ENCODE peak calls at places on chromosomes 6 and 20, in eight cellular contexts. S is A549, I is HCT116, O is SK-N-SH, H is HepG2, D is H1, A is K562, P is endothelial cell of umbilical vein. Z is an unnamed sample.

GRCh38 chr6:14763139-14763538 is 482.7 kb upstream of the JARID2 start:
- DNase-seq in A (peak; percentile 22), D (no peak), O (no peak), I (no peak), H (peak; percentile 12), P (no peak), S (peak; percentile 21), Z (no peak)

GRCh38 chr6:41939848-41940758 is 1.5 kb downstream of the CCND3 start:
- DNase-seq in P (no peak), S (no peak), A (peak; percentile 59), O (no peak), D (peak; percentile 63), I (no peak), H (no peak), Z (no peak)

GRCh38 chr6:41132254-41132653 is 21.9 kb downstream of the TREML1 start:
- DNase-seq in D (no peak), P (no peak), S (no peak), A (no peak), O (no peak), I (no peak), H (no peak), Z (no peak)

GRCh38 chr20:39233755-39234154 is 271.6 kb downstream of the DHX35 start:
- DNase-seq in H (no peak), S (no peak), P (no peak), I (no peak), A (no peak), O (no peak), D (no peak), Z (no peak)

GRCh38 chr6:141653590-141653989 is 479.1 kb upstream of the GJE1 start:
- DNase-seq in P (no peak), S (no peak), H (no peak), I (no peak), D (no peak), O (no peak), A (no peak), Z (no peak)

GRCh38 chr6:37135835-37136694 is 33.9 kb upstream of the PIM1 start:
- DNase-seq in D (no peak), H (peak; percentile 92), S (no peak), P (peak; percentile 31), I (no peak), A (no peak), O (no peak), Z (no peak)

GRCh38 chr6:11101417-11101816 is 7.8 kb downstream of the SMIM13 start:
- DNase-seq in A (no peak), S (no peak), H (no peak), D (no peak), I (no peak), P (no peak), O (no peak), Z (no peak)

GRCh38 chr6:106629859-106630163 is 433 bp downstream of the QRSL1 start:
- DNase-seq in H (no peak), S (no peak), D (no peak), A (no peak), P (no peak), I (no peak), O (no peak), Z (no peak)

GRCh38 chr6:167705211-167705750 is 121.4 kb upstream of the AFDN start:
- DNase-seq in P (no peak), S (no peak), D (no peak), H (no peak), A (no peak), O (no peak), I (no peak), Z (no peak)

GRCh38 chr6:88165877-88166492 is at the start of gene CNR1:
- DNase-seq in A (peak; percentile 12), I (no peak), P (peak; percentile 24), S (peak; percentile 3), H (no peak), O (peak; percentile 83), D (peak; percentile 78), Z (no peak)

GRCh38 chr6:105279463-105279862 is 99.6 kb upstream of the POPDC3 start:
- DNase-seq in O (no peak), P (no peak), I (no peak), D (no peak), H (no peak), A (no peak), S (no peak), Z (no peak)

GRCh38 chr6:56091159-56091869 is 156.1 kb downstream of the COL21A1 start:
- DNase-seq in S (no peak), P (peak; percentile 72), D (no peak), O (no peak), H (peak; percentile 91), A (no peak), I (peak; percentile 26), Z (no peak)

GRCh38 chr6:165308926-165309731 is at the start of gene C6orf118:
- DNase-seq in P (peak; percentile 58), H (no peak), O (peak; percentile 84), S (peak; percentile 78), A (no peak), I (no peak), D (peak; percentile 82), Z (no peak)

GRCh38 chr6:156816505-156816904 is 39.3 kb downstream of the ARID1B start:
- DNase-seq in O (no peak), A (no peak), I (no peak), H (no peak), S (no peak), P (peak; percentile 16), D (no peak), Z (no peak)

GRCh38 chr6:169407338-169407737 is 153.7 kb upstream of the THBS2 start:
- DNase-seq in A (no peak), I (no peak), H (no peak), P (no peak), S (no peak), D (no peak), O (no peak), Z (no peak)

GRCh38 chr20:64188682-64189529 is 24.7 kb downstream of the MYT1 start:
- DNase-seq in S (peak; percentile 65), A (no peak), O (peak; percentile 49), P (peak; percentile 84), H (peak; percentile 100), D (no peak), I (peak; percentile 2), Z (no peak)

GRCh38 chr6:1726341-1726763 is 116.6 kb downstream of the FOXC1 start:
- DNase-seq in S (no peak), D (no peak), P (no peak), I (no peak), O (no peak), A (no peak), H (no peak), Z (no peak)

GRCh38 chr6:159981591-159982245 is 12.8 kb downstream of the IGF2R start:
- DNase-seq in I (no peak), O (no peak), A (no peak), D (no peak), S (no peak), H (no peak), P (peak; percentile 97), Z (peak; percentile 74)
- TF ChIP-seq MAX in I (no peak), O (no peak), A (peak; percentile 68), D (no peak), S (no peak), H (no peak), P (peak; percentile 83), Z (peak; percentile 84)

DNA sequence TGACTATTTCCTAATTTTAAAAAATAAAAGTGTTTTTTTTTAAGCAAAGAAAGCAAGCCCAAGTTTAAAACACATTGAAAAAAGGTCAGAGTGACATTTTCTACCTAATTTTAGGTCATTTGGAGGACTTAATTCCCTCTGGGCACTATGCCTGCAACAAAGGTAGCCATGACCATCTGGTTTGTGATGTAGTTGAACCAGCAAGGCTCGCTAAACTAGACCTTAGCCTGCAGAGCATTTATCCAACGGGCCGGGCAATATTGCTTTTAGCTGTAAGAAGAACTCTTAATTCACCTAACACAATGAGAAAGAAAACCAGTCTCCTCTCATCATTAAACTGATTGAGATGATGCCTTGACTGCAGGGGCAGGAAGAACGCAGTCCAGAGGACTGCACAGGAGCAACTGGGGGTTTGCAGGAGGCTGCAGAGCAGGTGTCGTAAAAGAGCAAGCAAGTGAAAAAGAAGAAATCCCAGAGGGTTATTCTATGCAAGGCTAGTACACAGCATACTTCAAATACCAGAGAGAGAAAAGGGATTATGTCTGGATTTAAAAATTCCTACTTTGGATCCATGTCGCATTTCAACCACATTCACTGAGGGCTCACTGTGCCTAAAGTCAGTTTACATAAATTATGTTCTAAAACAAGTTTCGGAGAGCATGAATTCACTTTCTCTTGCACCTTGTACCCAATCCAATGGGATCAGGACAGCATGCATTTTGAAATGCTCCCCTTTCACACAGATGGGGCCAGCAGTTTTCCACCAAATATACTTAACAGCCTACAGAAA is 12.8 kb downstream of the TRAF3IP2 start:
- DNase-seq in I (no peak), H (no peak), A (no peak), O (peak; percentile 24), P (no peak), D (no peak), S (no peak), Z (no peak)
- H3K27ac ChIP-seq in I (no peak overlapping the region), H (peak overlapping the region; percentile 49), A (no peak overlapping the region), O (peak overlapping the region; percentile 94), P (no peak overlapping the region), D (peak overlapping the region; percentile 9), S (peak overlapping the region; percentile 90), Z (no peak overlapping the region)

DNA sequence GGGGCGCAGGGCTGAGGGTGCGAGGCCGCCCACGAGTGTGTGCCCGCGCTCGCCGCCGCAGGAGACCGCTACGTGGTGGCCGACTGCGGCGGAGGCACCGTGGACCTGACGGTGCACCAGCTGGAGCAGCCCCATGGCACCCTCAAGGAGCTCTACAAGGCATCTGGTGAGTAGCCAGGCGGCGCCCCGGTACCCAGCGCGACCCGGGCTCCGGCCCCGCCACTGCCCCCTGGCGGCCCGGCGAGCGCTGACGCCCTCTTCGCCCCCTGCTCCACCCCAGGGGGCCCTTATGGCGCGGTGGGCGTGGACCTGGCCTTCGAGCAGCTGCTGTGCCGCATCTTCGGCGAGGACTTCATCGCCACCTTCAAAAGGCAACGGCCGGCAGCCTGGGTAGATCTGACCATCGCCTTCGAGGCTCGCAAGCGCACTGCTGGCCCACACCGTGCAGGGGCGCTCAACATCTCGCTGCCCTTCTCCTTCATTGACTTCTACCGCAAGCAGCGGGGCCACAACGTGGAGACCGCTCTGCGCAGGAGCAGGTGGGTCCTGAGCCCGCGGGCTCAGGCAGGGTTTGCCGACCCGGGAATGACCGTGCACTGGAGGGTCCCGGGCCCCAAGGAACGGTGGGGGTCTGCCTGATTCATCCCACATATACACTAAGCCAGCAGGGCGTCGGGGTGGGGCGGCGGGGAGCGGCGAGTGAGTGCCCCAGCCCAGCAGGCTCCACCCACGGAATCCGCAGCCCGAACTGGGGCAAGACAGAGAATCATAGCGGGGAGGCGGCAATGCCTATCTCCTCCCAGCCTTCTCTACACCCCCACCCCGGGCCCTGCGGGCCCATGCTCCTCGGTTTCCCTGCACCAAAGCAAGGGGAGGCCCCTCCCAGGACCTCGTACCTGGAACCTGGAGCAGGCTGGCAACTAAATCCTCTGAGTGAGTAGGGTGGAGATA is 17.5 kb downstream of the HSPA12B start:
- DNase-seq in O (peak; percentile 98), D (peak; percentile 94), I (no peak), S (peak; percentile 98), A (peak; percentile 69), P (no peak), H (peak; percentile 56), Z (no peak)
- TF ChIP-seq MAX in O (peak; percentile 33), D (peak; percentile 71), I (no peak), S (peak; percentile 90), A (no peak), P (no peak), H (peak; percentile 53), Z (no peak)

DNA sequence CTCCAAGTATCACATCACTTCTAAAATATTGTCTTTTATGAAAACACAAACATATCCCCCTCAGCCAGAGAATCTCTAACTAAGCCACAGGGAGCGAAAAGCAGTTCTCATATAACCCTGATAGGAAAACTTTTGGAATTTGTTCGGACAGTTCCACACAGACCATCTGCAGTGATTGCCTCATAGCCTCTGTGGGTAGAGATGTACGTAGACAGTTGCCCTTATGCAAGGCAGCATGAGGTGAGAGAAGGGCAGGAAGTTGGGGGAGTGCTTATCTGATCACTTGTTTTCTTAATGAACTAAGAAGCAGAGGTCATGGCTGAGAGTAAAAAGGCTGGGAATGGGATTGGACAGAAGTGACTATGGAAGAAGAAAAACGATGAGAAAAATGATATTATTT is 39.6 kb downstream of the SLC23A2 start:
- DNase-seq in A (no peak), I (no peak), S (no peak), O (no peak), H (peak; percentile 99), D (no peak), P (no peak), Z (no peak)
- H3K27ac ChIP-seq in A (no peak overlapping the region), I (no peak overlapping the region), S (peak overlapping the region; percentile 76), O (no peak overlapping the region), H (peak overlapping the region; percentile 81), D (no peak overlapping the region), P (no peak overlapping the region), Z (peak overlapping the region; percentile 24)

Z was measured in GM12878.